ENCODE peak calls at places on chromosome 5, in seven cellular contexts. Y is left cardiac atrium, B is HS-27A, K is ascending aorta, O is lower lobe of right lung, M is COR-L47, P is NCI-H1694 treated with DMSO at 0.1 percent for 48 hours. X is an unnamed sample.

GRCh38 chr5:119368238-119368630 is 12.4 kb downstream of the TNFAIP8 start:
- DNase-seq in Y (no peak), B (no peak), K (no peak), O (no peak), M (no peak), P (no peak), X (no peak)

GRCh38 chr5:81427566-81427965 is 33.6 kb upstream of the ACOT12 start:
- DNase-seq in Y (no peak), B (no peak), K (no peak), O (no peak), M (no peak), P (no peak), X (no peak)

GRCh38 chr5:144203750-144204596 is 33.3 kb downstream of the KCTD16 start:
- DNase-seq in Y (no peak), B (no peak), K (peak; percentile 64), O (no peak), M (peak; percentile 63), P (peak; percentile 59), X (no peak)

GRCh38 chr5:10264569-10264968 is 14.5 kb downstream of the CCT5 start:
- DNase-seq in Y (no peak), B (no peak), K (no peak), O (no peak), M (no peak), P (no peak), X (no peak)

GRCh38 chr5:133106761-133107572 is 55.2 kb downstream of the HSPA4 start:
- DNase-seq in Y (no peak), B (no peak), K (no peak), O (peak; percentile 53), M (no peak), P (no peak), X (no peak)

GRCh38 chr5:143496928-143497327 is 93.4 kb upstream of the NR3C1 start:
- DNase-seq in Y (no peak), B (no peak), K (no peak), O (no peak), M (no peak), P (no peak), X (no peak)

GRCh38 chr5:100676807-100677631 is 141.8 kb downstream of the FAM174A start:
- DNase-seq in Y (no peak), B (no peak), K (no peak), O (no peak), M (peak; percentile 72), P (no peak), X (no peak)

GRCh38 chr5:96902876-96903275 is 26.6 kb downstream of the ERAP2 start:
- DNase-seq in Y (no peak), B (no peak), K (no peak), O (no peak), M (no peak), P (no peak), X (no peak)

GRCh38 chr5:168991991-168992390 is 308.9 kb downstream of the SLIT3 start:
- DNase-seq in Y (no peak), B (no peak), K (no peak), O (no peak), M (no peak), P (no peak), X (no peak)

GRCh38 chr5:78716221-78716620 is 67.6 kb upstream of the LHFPL2 start:
- DNase-seq in Y (no peak), B (no peak), K (no peak), O (no peak), M (no peak), P (no peak), X (no peak)

GRCh38 chr5:143877196-143877595 is 65.2 kb downstream of the HMHB1 start:
- DNase-seq in Y (no peak), B (no peak), K (no peak), O (no peak), M (no peak), P (no peak), X (no peak)

GRCh38 chr5:160769264-160769663 is 82.7 kb downstream of the ATP10B start:
- DNase-seq in Y (no peak), B (no peak), K (no peak), O (no peak), M (peak; percentile 83), P (peak; percentile 46), X (no peak)

GRCh38 chr5:157558089-157558595 is 17.4 kb downstream of the ADAM19 start:
- DNase-seq in Y (no peak), B (peak; percentile 68), K (peak; percentile 13), O (no peak), M (no peak), P (no peak), X (no peak)

GRCh38 chr5:55934720-55935119 is 60.0 kb downstream of the IL6ST start:
- DNase-seq in Y (no peak), B (no peak), K (no peak), O (no peak), M (no peak), P (no peak), X (no peak)